ENCODE peak calls at places on chromosomes 7 and 10, in ten cellular contexts. Y is CD8-positive, alpha-beta memory T cell; E is activated effector memory CD4-positive, alpha-beta T cell treated with Interleukin-2 at 50 U/mL for 16 hours; L is activated naive CD4-positive, alpha-beta T cell; B is dermis blood vessel endothelial cell; A is activated T-helper 1 cell treated with anti-CD3 and anti-CD28 coated beads, Interleukin-12 subunit alpha, Interleukin-12 subunit beta, Interleukin-2, Interleukin-4 antibody, amounts not matched to agents 30 ng/mL and 10 ng/mL and 1 ng/mL, durations not matched to agents 14 hours and 24 hours and 36 hours; P is activated CD8-positive, alpha-beta memory T cell treated with anti-CD3 and anti-CD28 coated beads for 4 hours; V is substantia nigra; C is IMR-90; T is AG20443. F is an unnamed sample.

GRCh38 chr10:110225756-110226554 is 18.6 kb downstream of the MXI1 start:
- DNase-seq in Y (peak), E (peak), L (peak), B (peak), A (peak), P (peak), V (peak), C (peak), T (peak), F (peak)

GRCh38 chr7:80960228-80960627 is 41.4 kb upstream of the SEMA3C start:
- DNase-seq in Y (no peak), E (no peak), L (no peak), B (no peak), A (no peak), P (no peak), V (no peak), C (no peak), T (peak), F (peak)

GRCh38 chr7:97081901-97082300 is 35.6 kb upstream of the SDHAF3 start:
- DNase-seq in Y (no peak), E (no peak), L (no peak), B (no peak), A (no peak), P (no peak), V (no peak), C (no peak), T (no peak), F (no peak)

GRCh38 chr7:101816499-101817030 is 861 bp upstream of the CUX1 start:
- DNase-seq in Y (peak), E (no peak), L (no peak), B (peak), A (no peak), P (no peak), V (peak), C (peak), T (peak), F (peak)

GRCh38 chr10:60101821-60102220 is 195.5 kb upstream of the CCDC6 start:
- DNase-seq in Y (no peak), E (no peak), L (no peak), B (no peak), A (no peak), P (no peak), V (no peak), C (no peak), T (no peak), F (no peak)

GRCh38 chr10:13276749-13277394 is 23.0 kb downstream of the PHYH start:
- DNase-seq in Y (no peak), E (no peak), L (no peak), B (peak), A (no peak), P (no peak), V (no peak), C (peak), T (no peak), F (no peak)

GRCh38 chr7:66007232-66007631 is 25.2 kb upstream of the GUSB start:
- DNase-seq in Y (no peak), E (no peak), L (no peak), B (no peak), A (no peak), P (no peak), V (no peak), C (no peak), T (no peak), F (no peak)

GRCh38 chr7:149880871-149881301 is 7.1 kb downstream of the ATP6V0E2 start:
- DNase-seq in Y (no peak), E (no peak), L (no peak), B (no peak), A (no peak), P (no peak), V (no peak), C (no peak), T (no peak), F (no peak)

GRCh38 chr7:7522421-7522820 is 13.3 kb downstream of the COL28A1 start:
- DNase-seq in Y (no peak), E (no peak), L (no peak), B (no peak), A (no peak), P (no peak), V (no peak), C (peak), T (no peak), F (no peak)

GRCh38 chr7:101817031-101817929 is at the start of gene CUX1:
- DNase-seq in Y (no peak), E (no peak), L (no peak), B (peak), A (no peak), P (no peak), V (peak), C (no peak), T (peak), F (peak)

GRCh38 chr10:3363316-3364070 is 190.9 kb upstream of the PITRM1 start:
- DNase-seq in Y (no peak), E (no peak), L (no peak), B (no peak), A (no peak), P (no peak), V (no peak), C (peak), T (no peak), F (no peak)

GRCh38 chr10:10056958-10057357 is 960.7 kb upstream of the CELF2 start:
- DNase-seq in Y (no peak), E (no peak), L (no peak), B (no peak), A (no peak), P (no peak), V (no peak), C (peak), T (peak), F (peak)

GRCh38 chr7:108246227-108246837 is 116.2 kb upstream of the LAMB4 start:
- DNase-seq in Y (no peak), E (no peak), L (no peak), B (peak), A (no peak), P (no peak), V (no peak), C (peak), T (peak), F (peak)

GRCh38 chr10:83108565-83109333 is 1030.6 kb upstream of the GHITM start:
- DNase-seq in Y (no peak), E (no peak), L (no peak), B (no peak), A (no peak), P (no peak), V (no peak), C (no peak), T (no peak), F (no peak)

GRCh38 chr7:29957921-29958320 is 31.7 kb downstream of the SCRN1 start:
- DNase-seq in Y (no peak), E (no peak), L (no peak), B (no peak), A (no peak), P (no peak), V (no peak), C (no peak), T (no peak), F (no peak)

GRCh38 chr10:21807162-21807561 is 196.4 kb downstream of the DNAJC1 start:
- DNase-seq in Y (no peak), E (no peak), L (no peak), B (no peak), A (no peak), P (no peak), V (no peak), C (no peak), T (no peak), F (no peak)

GRCh38 chr10:118308664-118309063 is 33.5 kb downstream of the FAM204A start:
- DNase-seq in Y (no peak), E (no peak), L (no peak), B (no peak), A (no peak), P (no peak), V (no peak), C (no peak), T (no peak), F (no peak)

GRCh38 chr7:11830582-11831382 is 1.2 kb downstream of the THSD7A start:
- DNase-seq in Y (no peak), E (no peak), L (no peak), B (peak), A (no peak), P (no peak), V (no peak), C (peak), T (peak), F (peak)

GRCh38 chr7:18513343-18513742 is 17.8 kb downstream of the HDAC9 start:
- DNase-seq in Y (no peak), E (no peak), L (no peak), B (no peak), A (no peak), P (no peak), V (no peak), C (no peak), T (no peak), F (no peak)

GRCh38 chr7:108358553-108358952 is 97.7 kb downstream of the NRCAM start:
- DNase-seq in Y (no peak), E (no peak), L (no peak), B (no peak), A (no peak), P (no peak), V (no peak), C (peak), T (peak), F (peak)

GRCh38 chr7:88020953-88021650 is 87.1 kb downstream of the ADAM22 start:
- DNase-seq in Y (no peak), E (no peak), L (no peak), B (peak), A (no peak), P (no peak), V (no peak), C (no peak), T (no peak), F (no peak)

GRCh38 chr10:21134645-21135395 is 237.7 kb upstream of the NEBL start:
- DNase-seq in Y (no peak), E (no peak), L (no peak), B (peak), A (no peak), P (no peak), V (no peak), C (no peak), T (no peak), F (no peak)

GRCh38 chr7:7157177-7157886 is 25.0 kb upstream of the C1GALT1 start:
- DNase-seq in Y (peak), E (peak), L (no peak), B (no peak), A (peak), P (peak), V (no peak), C (peak), T (peak), F (peak)

GRCh38 chr10:5532618-5533097 is 7.9 kb downstream of the CALML3 start:
- DNase-seq in Y (no peak), E (no peak), L (no peak), B (no peak), A (no peak), P (no peak), V (no peak), C (no peak), T (no peak), F (no peak)

GRCh38 chr7:29839302-29839701 is 33.0 kb downstream of the WIPF3 start:
- DNase-seq in Y (no peak), E (no peak), L (no peak), B (no peak), A (no peak), P (no peak), V (no peak), C (peak), T (peak), F (peak)

GRCh38 chr10:46019541-46020343 is 10.7 kb downstream of the NCOA4 start:
- DNase-seq in Y (no peak), E (no peak), L (no peak), B (peak), A (no peak), P (no peak), V (no peak), C (no peak), T (no peak), F (no peak)

GRCh38 chr10:117311261-117311660 is 64.0 kb downstream of the PDZD8 start:
- DNase-seq in Y (no peak), E (no peak), L (no peak), B (no peak), A (no peak), P (no peak), V (no peak), C (no peak), T (no peak), F (no peak)